ENCODE peak calls at places on chromosomes 1 and 21, in nine cellular contexts. P, E, I, F, V, K, M, G and Y are unnamed samples.

GRCh38 chr1:42765271-42765670 is 1.6 kb downstream of the P3H1 start:
- DNase-seq in V (no peak), P (no peak), G (no peak), E (no peak), K (peak), M (no peak), I (no peak), F (no peak), Y (no peak)

GRCh38 chr1:9058465-9058864 is 11.0 kb downstream of the SLC2A5 start:
- DNase-seq in K (no peak), V (no peak), P (no peak), G (peak), E (no peak), F (no peak), I (no peak), M (no peak), Y (no peak)

GRCh38 chr1:148318123-148318899 is 164.8 kb downstream of the PPIAL4G start:
- DNase-seq in I (no peak), E (no peak), F (no peak), K (no peak), M (peak), P (peak), G (no peak), V (peak), Y (peak)

GRCh38 chr1:94543893-94544635 is 2.5 kb upstream of the F3 start:
- DNase-seq in P (no peak), E (no peak), K (peak), F (no peak), I (no peak), M (no peak), V (no peak), G (peak), Y (no peak)

GRCh38 chr1:58939666-58940370 is 156.0 kb upstream of the JUN start:
- DNase-seq in F (no peak), M (no peak), V (no peak), G (no peak), K (no peak), P (no peak), E (no peak), I (no peak), Y (no peak)

GRCh38 chr1:243597383-243597782 is 252.7 kb downstream of the AKT3 start:
- DNase-seq in M (no peak), E (no peak), K (no peak), I (no peak), F (no peak), V (no peak), P (no peak), G (peak), Y (no peak)

GRCh38 chr1:3031401-3032221 is 10.3 kb downstream of the ACTRT2 start:
- DNase-seq in F (no peak), G (no peak), M (no peak), K (no peak), V (no peak), I (no peak), E (peak), P (no peak), Y (peak)

GRCh38 chr21:25573409-25574206 is 33.7 kb downstream of the MRPL39 start:
- DNase-seq in M (peak), G (peak), V (no peak), I (peak), P (peak), E (no peak), K (peak), F (no peak), Y (no peak)

GRCh38 chr1:150409504-150410362 is 45.8 kb downstream of the RPRD2 start:
- DNase-seq in M (no peak), K (no peak), P (no peak), G (no peak), E (no peak), I (no peak), V (no peak), F (no peak), Y (no peak)

GRCh38 chr1:10107985-10108663 is 75.4 kb downstream of the UBE4B start:
- DNase-seq in G (peak), V (no peak), P (no peak), K (peak), E (no peak), F (no peak), M (no peak), I (peak), Y (no peak)

GRCh38 chr1:2875677-2876531 is 74.4 kb upstream of the TTC34 start:
- DNase-seq in P (no peak), V (peak), G (peak), K (no peak), E (no peak), M (no peak), F (no peak), I (no peak), Y (no peak)

GRCh38 chr1:36285450-36286101 is 20.6 kb upstream of the SH3D21 start:
- DNase-seq in I (peak), F (peak), V (peak), K (peak), G (peak), M (peak), E (no peak), P (peak), Y (peak)

GRCh38 chr1:54754045-54754444 is 10.3 kb downstream of the PARS2 start:
- DNase-seq in E (no peak), M (no peak), K (no peak), G (no peak), I (no peak), F (no peak), P (no peak), V (no peak), Y (no peak)

GRCh38 chr1:219806020-219806419 is 122.3 kb downstream of the SLC30A10 start:
- DNase-seq in V (no peak), E (no peak), K (no peak), M (no peak), F (no peak), I (no peak), P (no peak), G (no peak), Y (no peak)

GRCh38 chr1:104617474-104617873 is 867.8 kb downstream of the AMY1C start:
- DNase-seq in G (no peak), P (no peak), K (no peak), V (no peak), I (no peak), F (no peak), M (no peak), E (no peak), Y (no peak)

GRCh38 chr1:232204269-232204668 is 425.7 kb downstream of the SIPA1L2 start:
- DNase-seq in M (no peak), P (no peak), E (no peak), G (no peak), K (peak), F (no peak), I (no peak), V (no peak), Y (no peak)

GRCh38 chr1:7533006-7533405 is 238.1 kb upstream of the VAMP3 start:
- DNase-seq in F (no peak), E (peak), V (no peak), P (no peak), I (no peak), M (no peak), G (no peak), K (no peak), Y (no peak)

GRCh38 chr1:217135569-217135915 is 412.3 kb upstream of the ESRRG start:
- DNase-seq in F (peak), I (peak), V (peak), E (peak), K (peak), M (no peak), G (no peak), P (no peak), Y (no peak)

GRCh38 chr21:45818904-45819285 is 162.7 kb upstream of the COL6A1 start:
- DNase-seq in G (peak), M (peak), E (no peak), I (peak), P (no peak), K (peak), V (no peak), F (no peak), Y (peak)

GRCh38 chr1:171081994-171082295 is 8.8 kb upstream of the FMO3 start:
- DNase-seq in M (no peak), V (no peak), K (no peak), F (no peak), G (no peak), P (no peak), E (no peak), I (no peak), Y (no peak)

GRCh38 chr1:17016317-17016661 is 4.6 kb upstream of the ATP13A2 start:
- DNase-seq in E (no peak), G (peak), F (no peak), K (peak), M (no peak), P (no peak), V (peak), I (peak), Y (no peak)

GRCh38 chr21:44926364-44927101 is 5.8 kb upstream of the ITGB2 start:
- DNase-seq in V (no peak), P (peak), E (peak), G (peak), F (no peak), I (no peak), M (peak), K (no peak), Y (no peak)

GRCh38 chr1:147700042-147700711 is 29.9 kb upstream of the ACP6 start:
- DNase-seq in V (peak), F (peak), G (peak), P (peak), I (peak), K (peak), M (peak), E (peak), Y (peak)

GRCh38 chr21:44454058-44454457 is 1.3 kb upstream of the LRRC3 start:
- DNase-seq in E (no peak), P (no peak), K (no peak), M (no peak), V (no peak), G (no peak), F (no peak), I (no peak), Y (no peak)

GRCh38 chr1:25796807-25797458 is 3.1 kb upstream of the SELENON start:
- DNase-seq in G (peak), M (peak), P (peak), E (peak), I (peak), K (peak), V (peak), F (peak), Y (peak)

GRCh38 chr1:85148524-85149250 is 52.1 kb downstream of the SYDE2 start:
- DNase-seq in M (no peak), E (no peak), I (no peak), F (no peak), P (no peak), G (peak), K (peak), V (no peak), Y (no peak)

GRCh38 chr21:32807717-32808380 is 36.3 kb upstream of the PAXBP1 start:
- DNase-seq in V (no peak), G (peak), I (peak), F (no peak), M (no peak), E (no peak), K (no peak), P (no peak), Y (no peak)

GRCh38 chr1:220921498-220921897 is 42.3 kb downstream of the HLX start:
- DNase-seq in E (no peak), F (no peak), M (no peak), K (no peak), I (no peak), P (no peak), G (no peak), V (no peak), Y (no peak)

GRCh38 chr1:7302873-7303272 is 468.2 kb upstream of the VAMP3 start:
- DNase-seq in I (no peak), V (no peak), E (no peak), G (no peak), P (no peak), M (no peak), F (peak), K (no peak), Y (no peak)

GRCh38 chr1:204267191-204267601 is 53.4 kb upstream of the GOLT1A start:
- DNase-seq in V (no peak), G (no peak), F (no peak), K (no peak), E (peak), P (no peak), I (no peak), M (no peak), Y (no peak)

GRCh38 chr1:25117233-25117823 is 115.0 kb downstream of the SYF2 start:
- DNase-seq in F (peak), I (peak), P (no peak), V (peak), E (no peak), G (no peak), K (no peak), M (no peak), Y (no peak)

GRCh38 chr1:156652131-156652991 is 10.4 kb downstream of the BCAN start:
- DNase-seq in I (no peak), K (no peak), F (no peak), G (peak), M (no peak), V (peak), P (no peak), E (peak), Y (no peak)

GRCh38 chr1:175132456-175132855 is 60.1 kb downstream of the KIAA0040 start:
- DNase-seq in P (no peak), K (peak), V (no peak), E (no peak), F (no peak), G (peak), I (no peak), M (no peak), Y (no peak)

GRCh38 chr1:203284411-203285208 is 20.7 kb upstream of the BTG2 start:
- DNase-seq in G (no peak), V (no peak), F (no peak), E (no peak), M (no peak), K (no peak), P (no peak), I (no peak), Y (no peak)

GRCh38 chr1:182460550-182460951 is 10.6 kb downstream of the RGSL1 start:
- DNase-seq in F (no peak), K (no peak), E (no peak), I (no peak), G (no peak), M (no peak), V (no peak), P (no peak), Y (no peak)